ENCODE peak calls at places on chromosomes 6 and 20, in six cellular contexts. One of them, this sample, is unnamed.

GRCh38 chr6:41503841-41504525 is 42.2 kb upstream of the FOXP4 start:
- DNase-seq in tibial artery: peak
- DNase-seq in dorsolateral prefrontal cortex: no peak
- DNase-seq in effector memory CD4-positive, alpha-beta T cell: no peak
- DNase-seq in esophagus muscularis mucosa: no peak
- DNase-seq in HL-60: no peak
- DNase-seq in this sample: peak

GRCh38 chr6:38671885-38672467 is 31.0 kb downstream of the GLO1 start:
- DNase-seq in tibial artery: no peak
- DNase-seq in dorsolateral prefrontal cortex: no peak
- DNase-seq in effector memory CD4-positive, alpha-beta T cell: no peak
- DNase-seq in esophagus muscularis mucosa: no peak
- DNase-seq in HL-60: no peak
- DNase-seq in this sample: no peak

GRCh38 chr6:22248513-22249308 is 48.1 kb downstream of the PRL start:
- DNase-seq in tibial artery: no peak
- DNase-seq in dorsolateral prefrontal cortex: no peak
- DNase-seq in effector memory CD4-positive, alpha-beta T cell: no peak
- DNase-seq in esophagus muscularis mucosa: no peak
- DNase-seq in HL-60: no peak
- DNase-seq in this sample: no peak

GRCh38 chr6:125123468-125124249 is 29.9 kb upstream of the TPD52L1 start:
- DNase-seq in tibial artery: no peak
- DNase-seq in dorsolateral prefrontal cortex: no peak
- DNase-seq in effector memory CD4-positive, alpha-beta T cell: no peak
- DNase-seq in esophagus muscularis mucosa: no peak
- DNase-seq in HL-60: no peak
- DNase-seq in this sample: no peak

GRCh38 chr6:137799950-137800568 is 67.0 kb upstream of the TNFAIP3 start:
- DNase-seq in tibial artery: no peak
- DNase-seq in dorsolateral prefrontal cortex: no peak
- DNase-seq in effector memory CD4-positive, alpha-beta T cell: peak
- DNase-seq in esophagus muscularis mucosa: no peak
- DNase-seq in HL-60: no peak
- DNase-seq in this sample: peak

GRCh38 chr6:89976141-89977020 is 82.1 kb downstream of the GJA10 start:
- DNase-seq in tibial artery: no peak
- DNase-seq in dorsolateral prefrontal cortex: no peak
- DNase-seq in effector memory CD4-positive, alpha-beta T cell: no peak
- DNase-seq in esophagus muscularis mucosa: no peak
- DNase-seq in HL-60: no peak
- DNase-seq in this sample: no peak

GRCh38 chr20:11796041-11796440 is 121.7 kb upstream of the BTBD3 start:
- DNase-seq in tibial artery: no peak
- DNase-seq in dorsolateral prefrontal cortex: no peak
- DNase-seq in effector memory CD4-positive, alpha-beta T cell: no peak
- DNase-seq in esophagus muscularis mucosa: no peak
- DNase-seq in HL-60: no peak
- DNase-seq in this sample: no peak

GRCh38 chr20:40766081-40766480 is 77.0 kb upstream of the MAFB start:
- DNase-seq in tibial artery: no peak
- DNase-seq in dorsolateral prefrontal cortex: no peak
- DNase-seq in effector memory CD4-positive, alpha-beta T cell: no peak
- DNase-seq in esophagus muscularis mucosa: no peak
- DNase-seq in HL-60: no peak
- DNase-seq in this sample: no peak

GRCh38 chr6:22071655-22072054 is 225.2 kb downstream of the PRL start:
- DNase-seq in tibial artery: peak
- DNase-seq in dorsolateral prefrontal cortex: peak
- DNase-seq in effector memory CD4-positive, alpha-beta T cell: no peak
- DNase-seq in esophagus muscularis mucosa: no peak
- DNase-seq in HL-60: no peak
- DNase-seq in this sample: peak

GRCh38 chr20:25278636-25279361 is 30.9 kb downstream of the PYGB start:
- DNase-seq in tibial artery: peak
- DNase-seq in dorsolateral prefrontal cortex: peak
- DNase-seq in effector memory CD4-positive, alpha-beta T cell: no peak
- DNase-seq in esophagus muscularis mucosa: no peak
- DNase-seq in HL-60: no peak
- DNase-seq in this sample: peak

GRCh38 chr6:33634203-33634727 is 13.1 kb downstream of the ITPR3 start:
- DNase-seq in tibial artery: no peak
- DNase-seq in dorsolateral prefrontal cortex: no peak
- DNase-seq in effector memory CD4-positive, alpha-beta T cell: no peak
- DNase-seq in esophagus muscularis mucosa: no peak
- DNase-seq in HL-60: no peak
- DNase-seq in this sample: peak

GRCh38 chr20:35776513-35777101 is 4.8 kb downstream of the PHF20 start:
- DNase-seq in tibial artery: peak
- DNase-seq in dorsolateral prefrontal cortex: no peak
- DNase-seq in effector memory CD4-positive, alpha-beta T cell: no peak
- DNase-seq in esophagus muscularis mucosa: no peak
- DNase-seq in HL-60: no peak
- DNase-seq in this sample: peak

GRCh38 chr20:32973077-32973717 is 31.0 kb downstream of the SUN5 start:
- DNase-seq in tibial artery: no peak
- DNase-seq in dorsolateral prefrontal cortex: no peak
- DNase-seq in effector memory CD4-positive, alpha-beta T cell: no peak
- DNase-seq in esophagus muscularis mucosa: no peak
- DNase-seq in HL-60: no peak
- DNase-seq in this sample: no peak
- H3K4me3 ChIP-seq in tibial artery: no peak
- H3K4me3 ChIP-seq in dorsolateral prefrontal cortex: no peak
- H3K4me3 ChIP-seq in effector memory CD4-positive, alpha-beta T cell: peak
- H3K4me3 ChIP-seq in esophagus muscularis mucosa: no peak
- H3K4me3 ChIP-seq in HL-60: no peak
- H3K4me3 ChIP-seq in this sample: no peak

GRCh38 chr20:37564016-37564387 is 36.3 kb upstream of the BLCAP start:
- DNase-seq in tibial artery: no peak
- DNase-seq in dorsolateral prefrontal cortex: no peak
- DNase-seq in effector memory CD4-positive, alpha-beta T cell: no peak
- DNase-seq in esophagus muscularis mucosa: peak
- DNase-seq in HL-60: no peak
- DNase-seq in this sample: no peak

GRCh38 chr20:37566590-37567330 is 39.1 kb upstream of the BLCAP start:
- DNase-seq in tibial artery: peak
- DNase-seq in dorsolateral prefrontal cortex: no peak
- DNase-seq in effector memory CD4-positive, alpha-beta T cell: no peak
- DNase-seq in esophagus muscularis mucosa: peak
- DNase-seq in HL-60: no peak
- DNase-seq in this sample: no peak

GRCh38 chr20:37562695-37563480 is 35.2 kb upstream of the BLCAP start:
- DNase-seq in tibial artery: peak
- DNase-seq in dorsolateral prefrontal cortex: no peak
- DNase-seq in effector memory CD4-positive, alpha-beta T cell: no peak
- DNase-seq in esophagus muscularis mucosa: peak
- DNase-seq in HL-60: no peak
- DNase-seq in this sample: no peak

GRCh38 chr20:37565134-37565811 is 37.6 kb upstream of the BLCAP start:
- DNase-seq in tibial artery: peak
- DNase-seq in dorsolateral prefrontal cortex: no peak
- DNase-seq in effector memory CD4-positive, alpha-beta T cell: no peak
- DNase-seq in esophagus muscularis mucosa: peak
- DNase-seq in HL-60: no peak
- DNase-seq in this sample: no peak

GRCh38 chr20:37564388-37565133 is 36.9 kb upstream of the BLCAP start:
- DNase-seq in tibial artery: peak
- DNase-seq in dorsolateral prefrontal cortex: peak
- DNase-seq in effector memory CD4-positive, alpha-beta T cell: no peak
- DNase-seq in esophagus muscularis mucosa: peak
- DNase-seq in HL-60: no peak
- DNase-seq in this sample: peak
- H3K27ac ChIP-seq in tibial artery: no peak
- H3K27ac ChIP-seq in dorsolateral prefrontal cortex: no peak
- H3K27ac ChIP-seq in effector memory CD4-positive, alpha-beta T cell: no peak
- H3K27ac ChIP-seq in esophagus muscularis mucosa: no peak
- H3K27ac ChIP-seq in HL-60: no peak
- H3K27ac ChIP-seq in this sample: no peak

DNA sequence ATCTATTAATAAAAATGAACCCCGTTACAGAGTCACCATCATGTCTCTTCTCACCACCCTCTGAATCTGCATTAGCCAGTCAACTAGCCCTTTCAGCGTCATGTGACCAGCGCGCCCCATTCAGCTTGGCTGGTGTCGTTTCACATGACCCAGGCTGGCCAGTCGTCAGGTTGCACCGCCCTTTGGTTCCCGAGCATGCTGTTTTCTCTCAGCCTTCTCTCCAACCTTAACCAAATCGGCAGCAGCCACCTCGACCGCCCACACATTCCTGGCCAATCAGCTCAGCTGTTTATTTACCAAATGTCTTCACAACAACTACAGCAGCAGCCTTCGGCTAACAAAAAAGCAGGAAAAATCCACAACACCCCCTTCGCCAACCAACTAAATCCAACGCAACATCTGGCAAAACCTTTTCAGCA is 5.6 kb downstream of the SRSF3 start:
- DNase-seq in tibial artery: peak
- DNase-seq in dorsolateral prefrontal cortex: peak
- DNase-seq in effector memory CD4-positive, alpha-beta T cell: peak
- DNase-seq in esophagus muscularis mucosa: no peak
- DNase-seq in HL-60: no peak
- DNase-seq in this sample: no peak
- H3K4me3 ChIP-seq in tibial artery: peak
- H3K4me3 ChIP-seq in dorsolateral prefrontal cortex: peak
- H3K4me3 ChIP-seq in effector memory CD4-positive, alpha-beta T cell: peak
- H3K4me3 ChIP-seq in esophagus muscularis mucosa: peak
- H3K4me3 ChIP-seq in HL-60: no peak
- H3K4me3 ChIP-seq in this sample: no peak

GRCh38 chr20:50409495-50409894 is 100.7 kb upstream of the PTPN1 start:
- DNase-seq in tibial artery: no peak
- DNase-seq in dorsolateral prefrontal cortex: no peak
- DNase-seq in effector memory CD4-positive, alpha-beta T cell: no peak
- DNase-seq in esophagus muscularis mucosa: no peak
- DNase-seq in HL-60: peak
- DNase-seq in this sample: no peak
- H3K27ac ChIP-seq in tibial artery: peak
- H3K27ac ChIP-seq in dorsolateral prefrontal cortex: no peak
- H3K27ac ChIP-seq in effector memory CD4-positive, alpha-beta T cell: no peak
- H3K27ac ChIP-seq in esophagus muscularis mucosa: peak
- H3K27ac ChIP-seq in HL-60: no peak
- H3K27ac ChIP-seq in this sample: peak

DNA sequence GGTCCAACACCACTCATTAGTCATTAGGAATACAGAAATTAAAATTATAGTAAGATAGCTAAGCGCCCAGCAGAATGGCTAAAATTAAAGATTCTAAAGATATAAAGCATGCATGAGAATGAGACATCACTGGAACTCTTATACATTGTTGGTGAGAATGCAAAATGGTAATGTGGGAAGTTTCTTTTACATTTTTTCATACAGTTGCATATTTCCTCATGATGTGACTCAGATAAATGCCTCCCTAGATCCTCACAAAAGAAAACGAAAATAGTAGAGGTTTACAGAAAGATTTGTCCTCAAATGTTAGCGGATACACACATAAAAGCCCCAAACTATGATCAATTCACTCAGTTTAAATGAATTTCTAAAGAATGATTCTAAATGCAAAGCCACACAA is 633.7 kb upstream of the GJE1 start:
- DNase-seq in tibial artery: no peak
- DNase-seq in dorsolateral prefrontal cortex: no peak
- DNase-seq in effector memory CD4-positive, alpha-beta T cell: no peak
- DNase-seq in esophagus muscularis mucosa: no peak
- DNase-seq in HL-60: no peak
- DNase-seq in this sample: no peak
- H3K4me3 ChIP-seq in tibial artery: no peak
- H3K4me3 ChIP-seq in dorsolateral prefrontal cortex: no peak
- H3K4me3 ChIP-seq in effector memory CD4-positive, alpha-beta T cell: no peak
- H3K4me3 ChIP-seq in esophagus muscularis mucosa: no peak
- H3K4me3 ChIP-seq in HL-60: no peak
- H3K4me3 ChIP-seq in this sample: no peak